ENCODE peak calls at places on chromosomes 11 and 22, in five cellular contexts. One of them, this sample, is unnamed.

GRCh38 chr11:61290905-61291690 is 4.0 kb downstream of the VWCE start:
- DNase-seq in ACHN: no peak
- DNase-seq in DMS79: no peak
- DNase-seq in bronchial epithelial cell: no peak
- DNase-seq in posterior cingulate gyrus: no peak
- DNase-seq in this sample: no peak

GRCh38 chr11:18721576-18722292 is 4.3 kb downstream of the IGSF22 start:
- DNase-seq in DMS79: no peak
- DNase-seq in bronchial epithelial cell: peak; percentile 57
- DNase-seq in posterior cingulate gyrus: no peak
- DNase-seq in ACHN: peak; percentile 53
- DNase-seq in this sample: peak; percentile 71

GRCh38 chr11:71091506-71092265 is 160.7 kb downstream of the SHANK2 start:
- DNase-seq in bronchial epithelial cell: no peak
- DNase-seq in DMS79: no peak
- DNase-seq in ACHN: no peak
- DNase-seq in posterior cingulate gyrus: no peak
- DNase-seq in this sample: no peak

GRCh38 chr11:116257871-116258270 is 514.9 kb downstream of the BUD13 start:
- DNase-seq in posterior cingulate gyrus: no peak
- DNase-seq in DMS79: no peak
- DNase-seq in bronchial epithelial cell: no peak
- DNase-seq in ACHN: no peak
- DNase-seq in this sample: no peak

GRCh38 chr11:115941044-115941443 is 436.8 kb upstream of the CADM1 start:
- DNase-seq in ACHN: no peak
- DNase-seq in DMS79: no peak
- DNase-seq in posterior cingulate gyrus: no peak
- DNase-seq in bronchial epithelial cell: no peak
- DNase-seq in this sample: no peak

GRCh38 chr11:3867209-3868071 is 12.0 kb downstream of the STIM1 start:
- DNase-seq in ACHN: no peak
- DNase-seq in bronchial epithelial cell: peak; percentile 69
- DNase-seq in DMS79: no peak
- DNase-seq in posterior cingulate gyrus: no peak
- DNase-seq in this sample: no peak

GRCh38 chr11:72930011-72930410 is 115.8 kb downstream of the ATG16L2 start:
- DNase-seq in ACHN: no peak
- DNase-seq in bronchial epithelial cell: peak; percentile 26
- DNase-seq in posterior cingulate gyrus: no peak
- DNase-seq in DMS79: no peak
- DNase-seq in this sample: no peak

GRCh38 chr22:36022162-36022561 is 6.5 kb downstream of the RBFOX2 start:
- DNase-seq in bronchial epithelial cell: peak; percentile 37
- DNase-seq in posterior cingulate gyrus: no peak
- DNase-seq in ACHN: no peak
- DNase-seq in DMS79: no peak
- DNase-seq in this sample: no peak

GRCh38 chr11:103812680-103813079 is 223.8 kb upstream of the DDI1 start:
- DNase-seq in ACHN: no peak
- DNase-seq in bronchial epithelial cell: no peak
- DNase-seq in DMS79: no peak
- DNase-seq in posterior cingulate gyrus: no peak
- DNase-seq in this sample: no peak

GRCh38 chr11:31815743-31816466 is 4.8 kb upstream of the PAX6 start:
- DNase-seq in DMS79: no peak
- DNase-seq in ACHN: peak; percentile 19
- DNase-seq in bronchial epithelial cell: no peak
- DNase-seq in posterior cingulate gyrus: no peak
- DNase-seq in this sample: peak; percentile 27

GRCh38 chr11:57425565-57426438 is 1.1 kb downstream of the SLC43A3 start:
- DNase-seq in ACHN: no peak
- DNase-seq in posterior cingulate gyrus: no peak
- DNase-seq in bronchial epithelial cell: peak; percentile 41
- DNase-seq in DMS79: peak; percentile 44
- DNase-seq in this sample: no peak

GRCh38 chr11:125274774-125275173 is 110.2 kb downstream of the PKNOX2 start:
- DNase-seq in DMS79: no peak
- DNase-seq in posterior cingulate gyrus: no peak
- DNase-seq in bronchial epithelial cell: no peak
- DNase-seq in ACHN: no peak
- DNase-seq in this sample: no peak

GRCh38 chr11:46247090-46247489 is 30.4 kb upstream of the CREB3L1 start:
- DNase-seq in ACHN: peak; percentile 18
- DNase-seq in bronchial epithelial cell: no peak
- DNase-seq in posterior cingulate gyrus: no peak
- DNase-seq in DMS79: no peak
- DNase-seq in this sample: no peak

GRCh38 chr22:37263966-37264887 is 18.1 kb upstream of the CYTH4 start:
- DNase-seq in posterior cingulate gyrus: no peak
- DNase-seq in DMS79: no peak
- DNase-seq in bronchial epithelial cell: no peak
- DNase-seq in ACHN: no peak
- DNase-seq in this sample: no peak

GRCh38 chr11:13214276-13214865 is 63.2 kb upstream of the BMAL1 start:
- DNase-seq in posterior cingulate gyrus: no peak
- DNase-seq in ACHN: no peak
- DNase-seq in bronchial epithelial cell: no peak
- DNase-seq in DMS79: no peak
- DNase-seq in this sample: no peak

GRCh38 chr22:37232140-37232998 is 11.7 kb downstream of the RAC2 start:
- DNase-seq in bronchial epithelial cell: no peak
- DNase-seq in ACHN: no peak
- DNase-seq in posterior cingulate gyrus: no peak
- DNase-seq in DMS79: no peak
- DNase-seq in this sample: no peak

GRCh38 chr11:65613091-65613928 is 711 bp downstream of the MAP3K11 start:
- DNase-seq in ACHN: peak; percentile 11
- DNase-seq in posterior cingulate gyrus: no peak
- DNase-seq in bronchial epithelial cell: no peak
- DNase-seq in DMS79: no peak
- DNase-seq in this sample: no peak

GRCh38 chr22:44885806-44886360 is 123.9 kb downstream of the PHF21B start:
- DNase-seq in bronchial epithelial cell: no peak
- DNase-seq in posterior cingulate gyrus: no peak
- DNase-seq in ACHN: no peak
- DNase-seq in DMS79: no peak
- DNase-seq in this sample: no peak

GRCh38 chr11:3154001-3154599 is 11.0 kb downstream of the OSBPL5 start:
- DNase-seq in posterior cingulate gyrus: no peak
- DNase-seq in bronchial epithelial cell: no peak
- DNase-seq in DMS79: no peak
- DNase-seq in ACHN: no peak
- DNase-seq in this sample: no peak

GRCh38 chr11:34274712-34275398 is 83.0 kb downstream of the ABTB2 start:
- DNase-seq in bronchial epithelial cell: peak; percentile 100
- DNase-seq in ACHN: peak; percentile 89
- DNase-seq in posterior cingulate gyrus: peak; percentile 45
- DNase-seq in DMS79: no peak
- DNase-seq in this sample: no peak

GRCh38 chr22:31945478-31945815 is 1.1 kb downstream of the YWHAH start:
- DNase-seq in posterior cingulate gyrus: no peak
- DNase-seq in bronchial epithelial cell: no peak
- DNase-seq in ACHN: no peak
- DNase-seq in DMS79: no peak
- DNase-seq in this sample: peak; percentile 20

GRCh38 chr22:38080847-38081635 is 2.9 kb downstream of the SLC16A8 start:
- DNase-seq in ACHN: no peak
- DNase-seq in bronchial epithelial cell: no peak
- DNase-seq in DMS79: no peak
- DNase-seq in posterior cingulate gyrus: no peak
- DNase-seq in this sample: no peak

GRCh38 chr22:24526191-24526590 is 28.7 kb downstream of the GUCD1 start:
- DNase-seq in posterior cingulate gyrus: no peak
- DNase-seq in DMS79: no peak
- DNase-seq in ACHN: no peak
- DNase-seq in bronchial epithelial cell: no peak
- DNase-seq in this sample: no peak

GRCh38 chr11:63504933-63505586 is 824 bp upstream of the LGALS12 start:
- DNase-seq in ACHN: no peak
- DNase-seq in bronchial epithelial cell: no peak
- DNase-seq in DMS79: no peak
- DNase-seq in posterior cingulate gyrus: no peak
- DNase-seq in this sample: no peak

GRCh38 chr22:46052331-46052771 is 75.4 kb upstream of the WNT7B start:
- DNase-seq in posterior cingulate gyrus: peak; percentile 13
- DNase-seq in bronchial epithelial cell: no peak
- DNase-seq in DMS79: no peak
- DNase-seq in ACHN: no peak
- DNase-seq in this sample: no peak

GRCh38 chr11:2564008-2564530 is 119.3 kb downstream of the KCNQ1 start:
- DNase-seq in ACHN: no peak
- DNase-seq in bronchial epithelial cell: no peak
- DNase-seq in DMS79: no peak
- DNase-seq in posterior cingulate gyrus: no peak
- DNase-seq in this sample: no peak

GRCh38 chr11:41414771-41415440 is 44.5 kb downstream of the LRRC4C start:
- DNase-seq in ACHN: no peak
- DNase-seq in posterior cingulate gyrus: no peak
- DNase-seq in bronchial epithelial cell: no peak
- DNase-seq in DMS79: no peak
- DNase-seq in this sample: no peak

GRCh38 chr11:86487670-86488069 is 113.0 kb downstream of the CCDC81 start:
- DNase-seq in posterior cingulate gyrus: no peak
- DNase-seq in DMS79: no peak
- DNase-seq in ACHN: no peak
- DNase-seq in bronchial epithelial cell: no peak
- DNase-seq in this sample: no peak

GRCh38 chr11:9014826-9015225 is 11.0 kb upstream of the NRIP3 start:
- DNase-seq in ACHN: no peak
- DNase-seq in DMS79: no peak
- DNase-seq in bronchial epithelial cell: no peak
- DNase-seq in posterior cingulate gyrus: no peak
- DNase-seq in this sample: no peak

GRCh38 chr22:48960981-48961655 is 866.6 kb downstream of the BRD1 start:
- DNase-seq in ACHN: no peak
- DNase-seq in bronchial epithelial cell: no peak
- DNase-seq in DMS79: no peak
- DNase-seq in posterior cingulate gyrus: no peak
- DNase-seq in this sample: no peak

GRCh38 chr22:23192558-23192957 is 12.2 kb downstream of the BCR start:
- DNase-seq in ACHN: no peak
- DNase-seq in DMS79: no peak
- DNase-seq in bronchial epithelial cell: no peak
- DNase-seq in posterior cingulate gyrus: no peak
- DNase-seq in this sample: no peak

GRCh38 chr11:110565344-110565684 is 135.6 kb downstream of the FDX1 start:
- DNase-seq in bronchial epithelial cell: peak; percentile 22
- DNase-seq in posterior cingulate gyrus: no peak
- DNase-seq in ACHN: no peak
- DNase-seq in DMS79: peak; percentile 93
- DNase-seq in this sample: peak; percentile 8

GRCh38 chr11:95230054-95231034 is 658 bp downstream of the SESN3 start:
- DNase-seq in ACHN: no peak
- DNase-seq in posterior cingulate gyrus: peak; percentile 12
- DNase-seq in DMS79: peak; percentile 46
- DNase-seq in bronchial epithelial cell: peak; percentile 26
- DNase-seq in this sample: peak; percentile 33

GRCh38 chr11:119728226-119728626 is 774 bp downstream of the NECTIN1 start:
- DNase-seq in posterior cingulate gyrus: no peak
- DNase-seq in bronchial epithelial cell: no peak
- DNase-seq in ACHN: no peak
- DNase-seq in DMS79: no peak
- DNase-seq in this sample: peak; percentile 16

GRCh38 chr11:109298865-109299264 is 123.1 kb upstream of the C11orf87 start:
- DNase-seq in posterior cingulate gyrus: no peak
- DNase-seq in bronchial epithelial cell: no peak
- DNase-seq in ACHN: no peak
- DNase-seq in DMS79: no peak
- DNase-seq in this sample: no peak

GRCh38 chr11:129960216-129961214 is 42.1 kb downstream of the PRDM10 start:
- DNase-seq in bronchial epithelial cell: peak; percentile 83
- DNase-seq in DMS79: no peak
- DNase-seq in ACHN: peak; percentile 84
- DNase-seq in posterior cingulate gyrus: no peak
- DNase-seq in this sample: no peak

GRCh38 chr11:2582436-2582931 is 117.3 kb downstream of the KCNQ1OT1 start:
- DNase-seq in DMS79: no peak
- DNase-seq in ACHN: no peak
- DNase-seq in posterior cingulate gyrus: no peak
- DNase-seq in bronchial epithelial cell: no peak
- DNase-seq in this sample: no peak

GRCh38 chr11:101478587-101479375 is 105.0 kb downstream of the TRPC6 start:
- DNase-seq in DMS79: peak; percentile 28
- DNase-seq in bronchial epithelial cell: peak; percentile 79
- DNase-seq in ACHN: no peak
- DNase-seq in posterior cingulate gyrus: no peak
- DNase-seq in this sample: no peak

GRCh38 chr11:116736763-116737162 is 36.0 kb downstream of the BUD13 start:
- DNase-seq in posterior cingulate gyrus: no peak
- DNase-seq in ACHN: no peak
- DNase-seq in bronchial epithelial cell: peak; percentile 22
- DNase-seq in DMS79: no peak
- DNase-seq in this sample: peak; percentile 44

This sample was measured in KBM-7.